ENCODE peak calls at places on chromosome 2, in four cellular contexts. A, I, D and O are unnamed samples.

GRCh38 chr2:241639385-241639784 is 1.9 kb downstream of the ATG4B start:
- DNase-seq in A (no peak), I (no peak), D (no peak), O (no peak)

GRCh38 chr2:75321558-75321957 is 122.2 kb upstream of the TACR1 start:
- DNase-seq in A (no peak), I (no peak), D (no peak), O (peak)

GRCh38 chr2:45342-46130 is 769 bp downstream of the FAM110C start:
- DNase-seq in A (peak), I (peak), D (no peak), O (no peak)

GRCh38 chr2:101388232-101388631 is 929 bp upstream of the CREG2 start:
- DNase-seq in A (no peak), I (no peak), D (no peak), O (no peak)

GRCh38 chr2:102892693-102893290 is 131.0 kb downstream of the TMEM182 start:
- DNase-seq in A (no peak), I (no peak), D (no peak), O (peak)

GRCh38 chr2:46706264-46706983 is 209.2 kb downstream of the MCFD2 start:
- DNase-seq in A (no peak), I (no peak), D (no peak), O (no peak)

GRCh38 chr2:105934467-105934866 is 189.8 kb downstream of the NCK2 start:
- DNase-seq in A (no peak), I (no peak), D (no peak), O (no peak)

GRCh38 chr2:71510196-71510807 is 56.9 kb downstream of the DYSF start:
- DNase-seq in A (peak), I (no peak), D (peak), O (no peak)

GRCh38 chr2:16441431-16441830 is 224.2 kb downstream of the CYRIA start:
- DNase-seq in A (no peak), I (no peak), D (no peak), O (peak)

GRCh38 chr2:133886735-133887675 is 318.7 kb upstream of the NCKAP5 start:
- DNase-seq in A (no peak), I (no peak), D (peak), O (peak)

GRCh38 chr2:63544017-63544627 is 44.2 kb downstream of the WDPCP start:
- DNase-seq in A (no peak), I (no peak), D (no peak), O (no peak)

GRCh38 chr2:201642579-201643215 is 606 bp downstream of the TMEM237 start:
- DNase-seq in A (peak), I (peak), D (peak), O (no peak)
- TF ChIP-seq POLR2A in A (peak), I (no peak), D (no peak), O (peak)

GRCh38 chr2:219387284-219388126 is at the start of gene DNPEP:
- DNase-seq in A (peak), I (peak), D (peak), O (peak)
- TF ChIP-seq POLR2A in A (no peak), I (no peak), D (no peak), O (peak)

DNA sequence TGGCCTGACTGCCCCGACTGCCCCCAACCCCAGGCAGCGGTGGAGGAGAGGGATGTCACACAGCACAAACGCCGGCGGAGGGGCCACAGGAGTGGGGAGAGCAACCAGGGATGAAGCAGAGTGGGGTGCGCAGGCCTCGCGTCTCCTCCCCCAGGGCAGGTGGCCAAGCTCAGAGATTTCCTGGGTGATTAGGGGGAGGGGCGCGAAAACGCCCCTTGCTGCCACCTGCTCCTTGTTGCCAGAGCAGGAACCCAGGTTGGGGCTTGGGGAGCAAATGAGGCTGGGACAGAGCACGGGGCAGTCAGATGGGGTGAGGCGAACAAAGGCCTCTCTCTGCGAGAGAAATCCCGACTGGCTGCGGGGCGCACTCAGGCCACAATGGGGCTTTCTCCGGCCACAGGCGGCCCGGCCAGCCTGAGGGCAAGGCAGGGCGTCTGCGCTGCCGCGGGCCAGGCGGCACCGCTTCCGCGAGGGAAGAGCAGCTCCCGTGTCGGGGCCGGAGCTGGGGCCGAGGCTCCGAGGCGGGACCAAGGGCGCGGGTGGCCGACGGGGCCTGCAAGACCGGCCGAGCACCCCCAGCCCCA is 11.5 kb downstream of the TEX44 start:
- DNase-seq in A (peak), I (peak), D (peak), O (no peak)
- TF ChIP-seq POLR2A in A (no peak), I (peak), D (no peak), O (peak)

GRCh38 chr2:110678457-110679336 is 834 bp upstream of the BUB1 start:
- DNase-seq in A (peak), I (no peak), D (peak), O (peak)
- TF ChIP-seq POLR2A in A (no peak), I (no peak), D (no peak), O (no peak)

GRCh38 chr2:217218269-217219140 is 358.6 kb upstream of the TNP1 start:
- DNase-seq in A (no peak), I (no peak), D (no peak), O (no peak)
- TF ChIP-seq POLR2A in A (no peak), I (no peak), D (no peak), O (no peak)

DNA sequence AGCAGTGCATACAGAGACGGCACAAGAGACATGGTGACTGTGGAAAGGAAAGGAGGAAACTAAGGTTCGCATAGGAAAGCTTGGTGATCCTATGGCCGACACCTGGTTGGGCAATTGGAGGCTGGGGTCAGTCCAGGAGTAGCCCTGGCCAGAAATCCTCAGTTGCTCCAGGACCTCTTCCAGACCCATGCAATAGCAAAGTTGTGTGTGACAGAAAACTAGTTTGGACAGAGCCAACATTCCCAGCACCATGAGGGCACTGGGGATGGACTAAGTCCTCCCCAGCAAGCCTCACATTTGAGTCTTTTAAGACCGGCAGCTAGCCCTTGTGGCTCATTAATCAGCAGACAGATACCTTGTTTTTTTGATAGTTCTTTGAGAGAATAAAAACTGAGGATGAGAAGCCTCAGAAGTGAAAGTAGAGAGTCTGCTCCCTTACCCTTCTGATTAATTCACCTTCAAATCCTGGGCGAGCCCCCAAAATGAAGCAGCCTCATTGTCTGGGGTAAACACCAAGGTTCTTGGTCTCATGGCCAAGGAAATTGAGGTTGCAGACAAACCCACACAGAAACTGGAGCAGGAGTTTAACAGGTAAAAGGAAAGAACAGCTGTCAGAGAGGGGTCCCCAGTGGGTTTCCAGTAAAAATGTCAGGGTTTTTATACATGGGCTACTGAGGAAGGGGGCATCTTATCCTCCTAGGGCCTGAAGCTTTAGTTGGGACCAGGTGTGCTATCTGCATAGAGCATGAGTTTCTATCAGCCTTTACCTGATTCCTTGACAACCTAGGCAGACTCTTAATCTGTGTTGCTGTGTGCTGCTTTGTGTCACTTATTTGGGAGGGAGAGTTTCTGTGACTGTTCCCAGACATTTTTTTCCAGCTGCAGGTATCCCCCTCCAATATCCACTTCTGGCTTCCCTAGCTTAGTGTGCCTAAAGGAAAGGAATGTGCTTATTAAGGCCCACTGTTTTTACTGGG is 39.1 kb downstream of the STK17B start:
- DNase-seq in A (no peak), I (no peak), D (no peak), O (no peak)
- TF ChIP-seq POLR2A in A (no peak), I (no peak), D (no peak), O (no peak)

DNA sequence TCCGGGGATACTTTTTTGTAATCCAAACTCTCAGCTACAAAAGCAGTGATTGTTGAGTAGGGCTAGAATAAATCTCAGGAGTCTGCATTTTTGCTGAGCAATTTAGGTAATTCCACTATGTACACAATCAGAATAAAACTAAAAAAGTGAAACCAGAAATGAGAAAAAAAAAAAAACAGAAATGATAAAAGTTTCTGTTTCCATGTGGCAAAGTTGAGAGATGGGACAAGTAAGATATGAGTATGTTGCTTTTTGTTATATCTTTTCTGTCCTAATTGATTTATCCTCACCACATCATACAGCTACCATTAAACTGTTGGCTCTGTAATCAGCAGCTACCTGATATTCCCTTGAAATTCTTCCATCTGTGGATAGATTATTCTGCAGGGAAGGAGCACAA is 92.7 kb downstream of the VWC2L start:
- DNase-seq in A (no peak), I (no peak), D (no peak), O (no peak)
- TF ChIP-seq POLR2A in A (no peak), I (no peak), D (no peak), O (no peak)

DNA sequence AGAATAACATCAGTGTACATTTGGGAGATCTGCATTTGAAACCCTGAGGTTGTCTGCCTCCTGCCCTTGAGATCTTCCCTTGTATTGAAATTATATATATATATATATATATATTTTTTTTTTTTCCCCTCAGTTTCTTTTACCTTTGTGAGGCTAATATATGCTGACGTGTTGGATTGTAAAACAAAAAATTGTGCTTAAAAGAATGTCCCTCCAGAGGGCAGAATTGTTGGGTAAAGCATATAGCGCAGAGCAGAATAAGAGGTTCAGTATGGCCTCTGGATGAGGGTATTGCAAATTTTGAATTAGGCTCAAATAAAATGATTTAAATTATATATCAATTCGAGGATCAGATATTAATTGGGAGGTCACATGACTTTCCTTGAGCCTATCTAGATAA is 12.4 kb downstream of the NABP1 start:
- DNase-seq in A (no peak), I (no peak), D (no peak), O (no peak)
- TF ChIP-seq POLR2A in A (no peak), I (no peak), D (no peak), O (no peak)

DNA sequence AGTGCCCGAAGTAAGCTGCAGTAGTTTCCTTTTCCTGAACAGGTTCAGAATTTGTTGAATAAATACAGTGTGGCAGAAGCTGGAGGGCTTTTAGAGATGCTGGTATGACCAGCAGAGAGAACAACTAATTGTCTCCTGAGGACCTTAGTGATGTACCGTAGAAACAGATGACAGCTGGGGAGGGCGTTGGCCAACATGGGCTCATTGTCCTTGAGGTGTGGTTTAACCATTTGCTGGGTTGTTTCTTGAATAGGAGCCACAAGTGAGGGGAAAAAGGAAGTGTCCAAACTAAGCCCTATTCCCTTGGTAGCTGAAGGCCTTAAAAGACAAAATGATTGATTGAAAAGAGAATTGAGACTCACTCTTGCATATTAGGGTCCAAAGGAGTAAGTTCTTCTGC is 11.7 kb upstream of the FAM228A start:
- DNase-seq in A (no peak), I (no peak), D (no peak), O (no peak)
- TF ChIP-seq POLR2A in A (no peak), I (no peak), D (no peak), O (no peak)

GRCh38 chr2:6506311-6507258 is 359.1 kb downstream of the CMPK2 start:
- DNase-seq in A (no peak), I (no peak), D (no peak), O (no peak)

GRCh38 chr2:6512584-6512983 is 353.1 kb downstream of the CMPK2 start:
- DNase-seq in A (no peak), I (no peak), D (no peak), O (no peak)

DNA sequence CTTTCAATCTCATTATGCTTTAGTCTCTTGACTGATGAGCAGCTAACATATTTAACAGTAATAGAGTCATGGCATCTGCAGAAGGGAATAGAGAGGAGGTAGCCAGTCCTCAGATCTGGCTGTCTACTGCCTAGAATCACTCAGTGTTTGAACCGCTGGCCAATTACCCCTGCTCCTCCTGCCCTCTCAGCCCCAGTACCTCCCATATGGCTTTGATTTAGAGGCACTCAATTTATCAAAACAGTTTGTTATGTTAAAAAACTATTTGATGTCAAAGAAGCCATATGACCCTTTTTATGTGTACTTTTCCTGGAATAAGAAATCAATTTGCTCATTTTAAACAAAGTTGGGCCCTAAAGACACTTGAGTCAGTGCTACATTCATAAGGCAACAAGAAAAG is 355.2 kb downstream of the CMPK2 start:
- DNase-seq in A (no peak), I (no peak), D (no peak), O (no peak)
- TF ChIP-seq POLR2A in A (no peak), I (no peak), D (no peak), O (no peak)